ENCODE peak calls at places on chromosome 15, in six cellular contexts. One of them, this sample, is unnamed.

GRCh38 chr15:62502451-62502850 is 337.4 kb upstream of the C2CD4B start:
- DNase-seq in T-helper 1 cell: no peak
- DNase-seq in activated T-cell treated with anti-CD3 and anti-CD28 coated beads for 4 hours: no peak
- DNase-seq in dermis blood vessel endothelial cell: no peak
- DNase-seq in cardiac fibroblast: no peak
- DNase-seq in RCC 7860: no peak
- DNase-seq in this sample: no peak

GRCh38 chr15:62211348-62211747 is 46.3 kb upstream of the C2CD4B start:
- DNase-seq in T-helper 1 cell: no peak
- DNase-seq in activated T-cell treated with anti-CD3 and anti-CD28 coated beads for 4 hours: no peak
- DNase-seq in dermis blood vessel endothelial cell: no peak
- DNase-seq in cardiac fibroblast: no peak
- DNase-seq in RCC 7860: peak
- DNase-seq in this sample: no peak

GRCh38 chr15:41965441-41966413 is 6.6 kb downstream of the EHD4 start:
- DNase-seq in T-helper 1 cell: no peak
- DNase-seq in activated T-cell treated with anti-CD3 and anti-CD28 coated beads for 4 hours: no peak
- DNase-seq in dermis blood vessel endothelial cell: no peak
- DNase-seq in cardiac fibroblast: peak
- DNase-seq in RCC 7860: no peak
- DNase-seq in this sample: no peak

GRCh38 chr15:48667701-48668100 is 22.2 kb upstream of the FBN1 start:
- DNase-seq in T-helper 1 cell: no peak
- DNase-seq in activated T-cell treated with anti-CD3 and anti-CD28 coated beads for 4 hours: no peak
- DNase-seq in dermis blood vessel endothelial cell: no peak
- DNase-seq in cardiac fibroblast: peak
- DNase-seq in RCC 7860: no peak
- DNase-seq in this sample: no peak

GRCh38 chr15:40441736-40442531 is 1.2 kb downstream of the BAHD1 start:
- DNase-seq in T-helper 1 cell: no peak
- DNase-seq in activated T-cell treated with anti-CD3 and anti-CD28 coated beads for 4 hours: no peak
- DNase-seq in dermis blood vessel endothelial cell: peak
- DNase-seq in cardiac fibroblast: no peak
- DNase-seq in RCC 7860: no peak
- DNase-seq in this sample: no peak

GRCh38 chr15:89199734-89200133 is 21.6 kb downstream of the RLBP1 start:
- DNase-seq in T-helper 1 cell: no peak
- DNase-seq in activated T-cell treated with anti-CD3 and anti-CD28 coated beads for 4 hours: no peak
- DNase-seq in dermis blood vessel endothelial cell: peak
- DNase-seq in cardiac fibroblast: no peak
- DNase-seq in RCC 7860: no peak
- DNase-seq in this sample: no peak

GRCh38 chr15:73617910-73618309 is 15.3 kb downstream of the NPTN start:
- DNase-seq in T-helper 1 cell: no peak
- DNase-seq in activated T-cell treated with anti-CD3 and anti-CD28 coated beads for 4 hours: no peak
- DNase-seq in dermis blood vessel endothelial cell: no peak
- DNase-seq in cardiac fibroblast: no peak
- DNase-seq in RCC 7860: no peak
- DNase-seq in this sample: no peak

GRCh38 chr15:25171856-25172687 is 217.3 kb downstream of the SNRPN start:
- DNase-seq in T-helper 1 cell: no peak
- DNase-seq in activated T-cell treated with anti-CD3 and anti-CD28 coated beads for 4 hours: no peak
- DNase-seq in dermis blood vessel endothelial cell: no peak
- DNase-seq in cardiac fibroblast: no peak
- DNase-seq in RCC 7860: no peak
- DNase-seq in this sample: no peak

GRCh38 chr15:100029045-100029444 is 295.8 kb upstream of the LYSMD4 start:
- DNase-seq in T-helper 1 cell: no peak
- DNase-seq in activated T-cell treated with anti-CD3 and anti-CD28 coated beads for 4 hours: no peak
- DNase-seq in dermis blood vessel endothelial cell: no peak
- DNase-seq in cardiac fibroblast: no peak
- DNase-seq in RCC 7860: no peak
- DNase-seq in this sample: no peak

GRCh38 chr15:83733206-83733605 is 79.3 kb downstream of the ADAMTSL3 start:
- DNase-seq in T-helper 1 cell: no peak
- DNase-seq in activated T-cell treated with anti-CD3 and anti-CD28 coated beads for 4 hours: no peak
- DNase-seq in dermis blood vessel endothelial cell: no peak
- DNase-seq in cardiac fibroblast: peak
- DNase-seq in RCC 7860: peak
- DNase-seq in this sample: peak

GRCh38 chr15:88255496-88256171 is 905 bp downstream of the NTRK3 start:
- DNase-seq in T-helper 1 cell: no peak
- DNase-seq in activated T-cell treated with anti-CD3 and anti-CD28 coated beads for 4 hours: no peak
- DNase-seq in dermis blood vessel endothelial cell: peak
- DNase-seq in cardiac fibroblast: no peak
- DNase-seq in RCC 7860: no peak
- DNase-seq in this sample: no peak

GRCh38 chr15:71443538-71443937 is 328.3 kb downstream of the THSD4 start:
- DNase-seq in T-helper 1 cell: peak
- DNase-seq in activated T-cell treated with anti-CD3 and anti-CD28 coated beads for 4 hours: peak
- DNase-seq in dermis blood vessel endothelial cell: peak
- DNase-seq in cardiac fibroblast: peak
- DNase-seq in RCC 7860: no peak
- DNase-seq in this sample: peak

GRCh38 chr15:69760890-69761568 is 308.4 kb downstream of the RPLP1 start:
- DNase-seq in T-helper 1 cell: peak
- DNase-seq in activated T-cell treated with anti-CD3 and anti-CD28 coated beads for 4 hours: peak
- DNase-seq in dermis blood vessel endothelial cell: peak
- DNase-seq in cardiac fibroblast: peak
- DNase-seq in RCC 7860: peak
- DNase-seq in this sample: peak

GRCh38 chr15:47576921-47577474 is 140.3 kb upstream of the SEMA6D start:
- DNase-seq in T-helper 1 cell: no peak
- DNase-seq in activated T-cell treated with anti-CD3 and anti-CD28 coated beads for 4 hours: no peak
- DNase-seq in dermis blood vessel endothelial cell: no peak
- DNase-seq in cardiac fibroblast: peak
- DNase-seq in RCC 7860: no peak
- DNase-seq in this sample: no peak

GRCh38 chr15:41925209-41925608 is 31.4 kb upstream of the SPTBN5 start:
- DNase-seq in T-helper 1 cell: no peak
- DNase-seq in activated T-cell treated with anti-CD3 and anti-CD28 coated beads for 4 hours: no peak
- DNase-seq in dermis blood vessel endothelial cell: no peak
- DNase-seq in cardiac fibroblast: no peak
- DNase-seq in RCC 7860: no peak
- DNase-seq in this sample: no peak

GRCh38 chr15:80429964-80430363 is 25.8 kb downstream of the ARNT2 start:
- DNase-seq in T-helper 1 cell: no peak
- DNase-seq in activated T-cell treated with anti-CD3 and anti-CD28 coated beads for 4 hours: no peak
- DNase-seq in dermis blood vessel endothelial cell: no peak
- DNase-seq in cardiac fibroblast: no peak
- DNase-seq in RCC 7860: no peak
- DNase-seq in this sample: no peak

GRCh38 chr15:66404532-66404931 is 17.8 kb downstream of the MAP2K1 start:
- DNase-seq in T-helper 1 cell: no peak
- DNase-seq in activated T-cell treated with anti-CD3 and anti-CD28 coated beads for 4 hours: no peak
- DNase-seq in dermis blood vessel endothelial cell: peak
- DNase-seq in cardiac fibroblast: no peak
- DNase-seq in RCC 7860: no peak
- DNase-seq in this sample: peak

GRCh38 chr15:87752250-87752951 is 504.1 kb downstream of the NTRK3 start:
- DNase-seq in T-helper 1 cell: no peak
- DNase-seq in activated T-cell treated with anti-CD3 and anti-CD28 coated beads for 4 hours: no peak
- DNase-seq in dermis blood vessel endothelial cell: no peak
- DNase-seq in cardiac fibroblast: peak
- DNase-seq in RCC 7860: peak
- DNase-seq in this sample: peak

GRCh38 chr15:57237282-57237642 is 139.0 kb upstream of the CGNL1 start:
- DNase-seq in T-helper 1 cell: no peak
- DNase-seq in activated T-cell treated with anti-CD3 and anti-CD28 coated beads for 4 hours: no peak
- DNase-seq in dermis blood vessel endothelial cell: no peak
- DNase-seq in cardiac fibroblast: no peak
- DNase-seq in RCC 7860: no peak
- DNase-seq in this sample: no peak

GRCh38 chr15:38895326-38896282 is 331.0 kb upstream of the RASGRP1 start:
- DNase-seq in T-helper 1 cell: no peak
- DNase-seq in activated T-cell treated with anti-CD3 and anti-CD28 coated beads for 4 hours: no peak
- DNase-seq in dermis blood vessel endothelial cell: peak
- DNase-seq in cardiac fibroblast: peak
- DNase-seq in RCC 7860: peak
- DNase-seq in this sample: peak

GRCh38 chr15:43249699-43250203 is 17.0 kb downstream of the TGM5 start:
- DNase-seq in T-helper 1 cell: peak
- DNase-seq in activated T-cell treated with anti-CD3 and anti-CD28 coated beads for 4 hours: no peak
- DNase-seq in dermis blood vessel endothelial cell: no peak
- DNase-seq in cardiac fibroblast: peak
- DNase-seq in RCC 7860: peak
- DNase-seq in this sample: no peak

GRCh38 chr15:64024172-64025050 is 21.9 kb downstream of the DAPK2 start:
- DNase-seq in T-helper 1 cell: peak
- DNase-seq in activated T-cell treated with anti-CD3 and anti-CD28 coated beads for 4 hours: no peak
- DNase-seq in dermis blood vessel endothelial cell: no peak
- DNase-seq in cardiac fibroblast: peak
- DNase-seq in RCC 7860: no peak
- DNase-seq in this sample: no peak

GRCh38 chr15:93141373-93141790 is 52.4 kb upstream of the RGMA start:
- DNase-seq in T-helper 1 cell: peak
- DNase-seq in activated T-cell treated with anti-CD3 and anti-CD28 coated beads for 4 hours: peak
- DNase-seq in dermis blood vessel endothelial cell: no peak
- DNase-seq in cardiac fibroblast: no peak
- DNase-seq in RCC 7860: no peak
- DNase-seq in this sample: no peak

GRCh38 chr15:87477759-87478687 is 778.5 kb downstream of the NTRK3 start:
- DNase-seq in T-helper 1 cell: no peak
- DNase-seq in activated T-cell treated with anti-CD3 and anti-CD28 coated beads for 4 hours: no peak
- DNase-seq in dermis blood vessel endothelial cell: no peak
- DNase-seq in cardiac fibroblast: peak
- DNase-seq in RCC 7860: peak
- DNase-seq in this sample: peak

GRCh38 chr15:77187751-77188464 is 117.0 kb upstream of the TSPAN3 start:
- DNase-seq in T-helper 1 cell: peak
- DNase-seq in activated T-cell treated with anti-CD3 and anti-CD28 coated beads for 4 hours: peak
- DNase-seq in dermis blood vessel endothelial cell: peak
- DNase-seq in cardiac fibroblast: peak
- DNase-seq in RCC 7860: no peak
- DNase-seq in this sample: no peak

GRCh38 chr15:68052431-68052830 is 1.7 kb upstream of the PIAS1 start:
- DNase-seq in T-helper 1 cell: no peak
- DNase-seq in activated T-cell treated with anti-CD3 and anti-CD28 coated beads for 4 hours: no peak
- DNase-seq in dermis blood vessel endothelial cell: no peak
- DNase-seq in cardiac fibroblast: no peak
- DNase-seq in RCC 7860: no peak
- DNase-seq in this sample: no peak

GRCh38 chr15:94671845-94672524 is 440.6 kb downstream of the MCTP2 start:
- DNase-seq in T-helper 1 cell: no peak
- DNase-seq in activated T-cell treated with anti-CD3 and anti-CD28 coated beads for 4 hours: no peak
- DNase-seq in dermis blood vessel endothelial cell: peak
- DNase-seq in cardiac fibroblast: peak
- DNase-seq in RCC 7860: no peak
- DNase-seq in this sample: no peak

This sample was measured in kidney glomerular epithelial cell.